ENCODE peak calls at places on chromosomes 12 and 14, in six cellular contexts. Z is upper lobe of right lung; D is pancreas; I is CD8-positive, alpha-beta memory T cell; S is ovary; N is CD4-positive, alpha-beta T cell. W is an unnamed sample.

GRCh38 chr12:117986705-117987469 is 18.1 kb upstream of the KSR2 start:
- DNase-seq in I (no peak), S (no peak), Z (no peak), D (no peak), N (no peak), W (no peak)

GRCh38 chr12:70853326-70853725 is 67.2 kb downstream of the PTPRR start:
- DNase-seq in D (peak), I (no peak), Z (no peak), S (no peak), N (no peak), W (no peak)

GRCh38 chr14:72836085-72836484 is 57.8 kb downstream of the DPF3 start:
- DNase-seq in Z (no peak), S (no peak), I (no peak), D (no peak), N (no peak), W (no peak)

GRCh38 chr12:122094735-122095561 is 16.4 kb downstream of the MLXIP start:
- DNase-seq in N (no peak), Z (no peak), D (no peak), I (no peak), S (no peak), W (no peak)

GRCh38 chr12:94187351-94187750 is 39.0 kb downstream of the PLXNC1 start:
- DNase-seq in S (no peak), D (no peak), N (no peak), I (no peak), Z (no peak), W (no peak)

GRCh38 chr12:122051231-122051876 is 27.2 kb upstream of the MLXIP start:
- DNase-seq in D (peak), Z (no peak), S (peak), I (no peak), N (no peak), W (peak)

GRCh38 chr12:54141534-54142475 is 47.0 kb downstream of the SMUG1 start:
- DNase-seq in N (no peak), I (no peak), S (no peak), Z (no peak), D (no peak), W (no peak)

GRCh38 chr12:124681779-124682391 is 114.5 kb upstream of the NCOR2 start:
- DNase-seq in S (peak), D (no peak), I (no peak), N (no peak), Z (no peak), W (peak)

GRCh38 chr12:125071456-125071855 is 6.2 kb downstream of the AACS start:
- DNase-seq in S (no peak), N (no peak), I (no peak), Z (no peak), D (no peak), W (no peak)

GRCh38 chr12:58189030-58189429 is 247.7 kb downstream of the ATP23 start:
- DNase-seq in S (no peak), Z (no peak), N (no peak), D (no peak), I (no peak), W (no peak)

GRCh38 chr12:1936406-1937320 is 18.2 kb upstream of the CACNA2D4 start:
- DNase-seq in S (peak), I (no peak), Z (peak), N (no peak), D (peak), W (no peak)

GRCh38 chr14:55926007-55926406 is 192.2 kb upstream of the PELI2 start:
- DNase-seq in N (no peak), D (peak), Z (no peak), S (no peak), I (no peak), W (no peak)

GRCh38 chr12:108424816-108425215 is 85.7 kb upstream of the CMKLR1 start:
- DNase-seq in N (no peak), I (no peak), S (no peak), Z (no peak), D (no peak), W (no peak)

GRCh38 chr12:14367097-14367661 is 1.7 kb downstream of the ATF7IP start:
- DNase-seq in Z (no peak), S (no peak), I (no peak), D (no peak), N (no peak), W (no peak)

GRCh38 chr12:22738945-22739344 is 114.0 kb downstream of the ETNK1 start:
- DNase-seq in I (no peak), S (no peak), Z (no peak), N (no peak), D (no peak), W (no peak)

GRCh38 chr12:5965950-5966383 is 20.9 kb upstream of the ANO2 start:
- DNase-seq in Z (peak), S (no peak), D (peak), N (peak), I (peak), W (no peak)

GRCh38 chr12:126337556-126337955 is 1272.3 kb downstream of the AACS start:
- DNase-seq in D (no peak), N (no peak), I (no peak), S (no peak), Z (no peak), W (no peak)

GRCh38 chr12:44464180-44464579 is 411.9 kb downstream of the NELL2 start:
- DNase-seq in S (no peak), Z (no peak), D (no peak), N (no peak), I (no peak), W (no peak)

GRCh38 chr14:93105362-93105761 is 10.4 kb downstream of the ITPK1 start:
- DNase-seq in Z (peak), N (no peak), I (no peak), S (no peak), D (peak), W (peak)

GRCh38 chr12:10101042-10101579 is 2.3 kb upstream of the CLEC1A start:
- DNase-seq in Z (no peak), N (no peak), S (no peak), D (no peak), I (no peak), W (no peak)

GRCh38 chr14:104149617-104150141 is 11.3 kb downstream of the KIF26A start:
- DNase-seq in N (no peak), Z (no peak), D (peak), S (no peak), I (no peak), W (peak)

GRCh38 chr12:24821691-24822090 is 127.2 kb downstream of the BCAT1 start:
- DNase-seq in I (no peak), Z (no peak), N (no peak), S (no peak), D (no peak), W (no peak)

GRCh38 chr12:48307269-48307668 is 43.5 kb downstream of the ZNF641 start:
- DNase-seq in D (no peak), S (no peak), Z (no peak), I (no peak), N (no peak), W (no peak)

GRCh38 chr14:101505216-101505970 is 55.9 kb upstream of the DIO3 start:
- DNase-seq in S (peak), I (no peak), Z (peak), N (no peak), D (peak), W (peak)

GRCh38 chr14:76918176-76918750 is 92.1 kb downstream of the LRRC74A start:
- DNase-seq in D (peak), N (no peak), S (peak), I (no peak), Z (peak), W (peak)

GRCh38 chr12:53235164-53235563 is 3.2 kb upstream of the RARG start:
- DNase-seq in S (no peak), D (no peak), I (no peak), N (no peak), Z (no peak), W (no peak)

GRCh38 chr12:461425-461824 is 1.7 kb downstream of the B4GALNT3 start:
- DNase-seq in N (no peak), I (no peak), D (no peak), Z (no peak), S (no peak), W (no peak)

GRCh38 chr14:92844220-92844619 is 50.1 kb downstream of the GOLGA5 start:
- DNase-seq in I (no peak), Z (no peak), D (no peak), S (no peak), N (no peak), W (no peak)

GRCh38 chr12:40300490-40300889 is 75.7 kb downstream of the LRRK2 start:
- DNase-seq in D (no peak), I (no peak), N (no peak), S (no peak), Z (no peak), W (no peak)

GRCh38 chr12:88552672-88553079 is 27.6 kb downstream of the KITLG start:
- DNase-seq in N (no peak), D (no peak), Z (no peak), I (no peak), S (no peak), W (no peak)

GRCh38 chr14:57699947-57700346 is 165.9 kb downstream of the SLC35F4 start:
- DNase-seq in S (no peak), Z (no peak), I (no peak), N (no peak), D (no peak), W (no peak)

GRCh38 chr12:118773956-118774723 is 207.2 kb upstream of the SRRM4 start:
- DNase-seq in S (no peak), D (no peak), N (no peak), I (no peak), Z (no peak), W (no peak)

GRCh38 chr12:41264281-41264680 is 76.2 kb downstream of the PDZRN4 start:
- DNase-seq in D (no peak), N (no peak), I (no peak), S (no peak), Z (no peak), W (no peak)

GRCh38 chr12:86234309-86234708 is 21.9 kb downstream of the MGAT4C start:
- DNase-seq in N (no peak), I (no peak), Z (no peak), S (no peak), D (no peak), W (no peak)
- H3K27ac ChIP-seq in N (no peak), I (no peak), Z (no peak), S (no peak), D (no peak), W (no peak)

GRCh38 chr12:31478898-31479297 is 112.0 kb downstream of the DENND5B start:
- DNase-seq in D (no peak), S (no peak), N (no peak), Z (no peak), I (no peak), W (no peak)

GRCh38 chr12:31476437-31476836 is 114.5 kb downstream of the DENND5B start:
- DNase-seq in I (no peak), Z (no peak), D (no peak), S (no peak), N (no peak), W (no peak)

GRCh38 chr12:31479516-31480210 is 111.3 kb downstream of the DENND5B start:
- DNase-seq in N (no peak), D (no peak), Z (no peak), S (no peak), I (no peak), W (no peak)

GRCh38 chr12:31477669-31478068 is 113.3 kb downstream of the DENND5B start:
- DNase-seq in Z (no peak), I (no peak), D (no peak), S (no peak), N (no peak), W (no peak)

DNA sequence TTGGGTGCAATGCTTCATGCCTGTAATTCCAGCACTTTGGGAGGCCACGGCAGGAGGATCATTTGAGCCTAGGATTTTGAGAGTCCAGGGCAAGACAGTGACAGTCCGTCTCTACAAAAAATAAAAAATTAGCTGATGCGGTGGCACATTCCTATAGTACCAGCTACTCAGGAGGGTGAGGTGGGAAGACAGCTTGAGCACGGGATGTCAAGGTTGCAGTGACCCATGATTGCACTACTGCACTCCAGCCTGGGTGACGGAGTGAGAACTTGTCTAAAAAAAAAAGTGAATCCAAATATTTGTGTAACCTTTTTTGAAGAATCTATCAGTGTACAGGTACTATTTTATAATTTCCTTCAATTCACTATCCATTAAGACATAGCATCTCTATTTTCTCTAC is 112.5 kb downstream of the DENND5B start:
- DNase-seq in N (no peak), D (no peak), I (no peak), Z (no peak), S (no peak), W (no peak)
- H3K27ac ChIP-seq in N (no peak), D (no peak), I (no peak), Z (no peak), S (no peak), W (no peak)

GRCh38 chr12:116455540-116456306 is 103.5 kb upstream of the MAP1LC3B2 start:
- DNase-seq in Z (no peak), I (no peak), S (peak), N (no peak), D (peak), W (peak)

GRCh38 chr12:116454076-116454475 is 105.1 kb upstream of the MAP1LC3B2 start:
- DNase-seq in I (no peak), N (no peak), S (no peak), Z (no peak), D (no peak), W (no peak)

GRCh38 chr12:116456683-116457082 is 102.5 kb upstream of the MAP1LC3B2 start:
- DNase-seq in Z (no peak), S (peak), D (no peak), I (no peak), N (no peak), W (no peak)

GRCh38 chr12:116456307-116456641 is 102.9 kb upstream of the MAP1LC3B2 start:
- DNase-seq in Z (no peak), I (no peak), D (no peak), N (no peak), S (no peak), W (no peak)

DNA sequence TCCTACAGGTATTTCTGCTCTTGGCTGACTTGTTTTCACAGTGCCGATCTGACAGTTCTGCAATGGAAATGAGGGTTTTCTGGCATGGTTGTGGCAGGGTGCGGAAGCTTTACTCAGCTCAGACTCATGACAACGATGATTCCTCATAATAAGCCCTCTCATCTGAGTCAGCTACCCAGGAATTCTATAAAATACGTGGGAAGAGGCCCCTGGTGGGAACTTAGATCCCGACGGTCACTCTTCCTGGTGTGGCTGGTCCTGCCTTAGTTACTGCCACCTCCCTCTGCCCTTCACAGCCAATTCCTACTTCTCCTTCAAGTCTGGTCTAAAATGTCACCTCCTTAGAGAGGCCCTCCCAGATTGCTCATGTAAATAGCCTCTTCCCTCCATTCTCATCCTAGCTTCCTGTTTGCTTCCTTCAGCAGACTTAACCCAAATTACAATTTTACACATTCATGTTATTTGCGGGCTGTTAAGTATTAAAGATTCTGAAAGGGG is 104.2 kb upstream of the MAP1LC3B2 start:
- DNase-seq in I (no peak), N (no peak), Z (no peak), S (no peak), D (no peak), W (no peak)
- H3K27ac ChIP-seq in I (no peak), N (no peak), Z (peak), S (no peak), D (peak), W (peak)

GRCh38 chr14:54354096-54354495 is 42.7 kb upstream of the CDKN3 start:
- DNase-seq in Z (no peak), I (no peak), S (no peak), N (no peak), D (no peak), W (no peak)

GRCh38 chr14:54354968-54355641 is 41.7 kb upstream of the CDKN3 start:
- DNase-seq in I (no peak), Z (no peak), N (no peak), S (no peak), D (no peak), W (no peak)

GRCh38 chr14:54353694-54354093 is 43.1 kb upstream of the CDKN3 start:
- DNase-seq in I (no peak), N (no peak), S (no peak), Z (no peak), D (no peak), W (no peak)

GRCh38 chr14:54355698-54356097 is 41.1 kb upstream of the CDKN3 start:
- DNase-seq in I (no peak), N (no peak), D (no peak), S (no peak), Z (no peak), W (no peak)

DNA sequence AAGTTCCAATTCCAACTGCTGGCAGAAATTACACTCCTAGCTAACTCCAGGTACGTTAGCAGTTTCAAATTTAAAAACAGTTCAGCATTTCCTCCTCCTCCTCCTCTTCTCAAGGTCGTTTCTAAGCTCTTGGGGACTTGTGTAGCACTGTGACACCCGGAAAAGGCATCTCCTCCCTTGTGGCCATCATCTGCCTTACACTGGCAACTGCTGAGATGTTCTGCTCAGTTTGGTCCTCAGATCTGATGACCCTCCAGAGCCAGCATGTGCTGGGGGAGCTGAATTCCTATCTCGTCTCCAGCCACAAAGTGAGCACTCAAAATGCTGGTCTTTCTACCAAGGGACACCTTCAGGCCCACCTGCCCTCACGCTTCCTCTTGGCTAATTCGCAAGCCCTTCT is 43.5 kb upstream of the CDKN3 start:
- DNase-seq in I (no peak), S (no peak), N (no peak), Z (no peak), D (no peak), W (no peak)
- H3K27ac ChIP-seq in I (no peak), S (no peak), N (no peak), Z (no peak), D (no peak), W (no peak)

GRCh38 chr14:67527756-67528155 is 5.3 kb upstream of the PLEKHH1 start:
- DNase-seq in D (no peak), I (no peak), N (no peak), Z (no peak), S (no peak), W (no peak)

GRCh38 chr14:67526181-67526580 is 6.9 kb upstream of the PLEKHH1 start:
- DNase-seq in S (no peak), I (no peak), Z (no peak), N (no peak), D (no peak), W (no peak)

GRCh38 chr14:67524152-67524963 is 8.7 kb upstream of the PLEKHH1 start:
- DNase-seq in N (no peak), I (no peak), D (no peak), Z (no peak), S (no peak), W (no peak)

GRCh38 chr14:67525389-67525788 is 7.7 kb upstream of the PLEKHH1 start:
- DNase-seq in S (no peak), D (no peak), I (no peak), Z (no peak), N (no peak), W (no peak)

GRCh38 chr14:67526676-67527459 is 6.2 kb upstream of the PLEKHH1 start:
- DNase-seq in I (no peak), Z (no peak), D (peak), N (peak), S (no peak), W (peak)
- H3K27ac ChIP-seq in I (no peak), Z (no peak), D (no peak), N (no peak), S (no peak), W (no peak)